ENCODE peak calls at places on chromosomes 6 and 20, in four cellular contexts. Z, W, C and A are unnamed samples.

GRCh38 chr6:7433211-7433610 is 43.6 kb downstream of the RIOK1 start:
- DNase-seq in Z (no peak), W (no peak), C (no peak), A (no peak)

GRCh38 chr6:151905072-151905471 is 97.6 kb downstream of the ESR1 start:
- DNase-seq in Z (no peak), W (no peak), C (no peak), A (no peak)

GRCh38 chr20:58692579-58693225 is at the start of gene NPEPL1:
- DNase-seq in Z (no peak), W (no peak), C (peak), A (no peak)

GRCh38 chr20:24911461-24911860 is 37.6 kb upstream of the CST7 start:
- DNase-seq in Z (no peak), W (no peak), C (peak), A (no peak)

GRCh38 chr6:130783416-130784107 is 43.6 kb upstream of the SMLR1 start:
- DNase-seq in Z (no peak), W (no peak), C (no peak), A (no peak)

GRCh38 chr6:6742535-6742934 is 154.0 kb downstream of the LY86 start:
- DNase-seq in Z (no peak), W (no peak), C (no peak), A (no peak)

GRCh38 chr6:3808759-3809514 is 40.2 kb upstream of the FAM50B start:
- DNase-seq in Z (peak), W (no peak), C (no peak), A (no peak)

GRCh38 chr6:298233-299049 is 6.2 kb downstream of the DUSP22 start:
- DNase-seq in Z (no peak), W (no peak), C (no peak), A (no peak)

GRCh38 chr20:5784735-5785134 is 34.5 kb downstream of the SHLD1 start:
- DNase-seq in Z (no peak), W (no peak), C (no peak), A (no peak)

GRCh38 chr6:134609862-134610261 is 291.9 kb upstream of the SGK1 start:
- DNase-seq in Z (no peak), W (no peak), C (no peak), A (no peak)

GRCh38 chr6:6724319-6725119 is 136.0 kb downstream of the LY86 start:
- DNase-seq in Z (peak), W (no peak), C (peak), A (peak)

GRCh38 chr6:38688579-38689087 is 14.3 kb downstream of the GLO1 start:
- DNase-seq in Z (peak), W (peak), C (no peak), A (no peak)

GRCh38 chr6:112331306-112331705 is 15.8 kb upstream of the RFPL4B start:
- DNase-seq in Z (no peak), W (no peak), C (no peak), A (no peak)

GRCh38 chr6:138343112-138343511 is 34.6 kb upstream of the SMIM28 start:
- DNase-seq in Z (no peak), W (no peak), C (no peak), A (no peak)

GRCh38 chr6:16153451-16153850 is 24.6 kb downstream of the MYLIP start:
- DNase-seq in Z (no peak), W (no peak), C (no peak), A (no peak)

GRCh38 chr20:35506872-35507638 is 22.4 kb downstream of the C20orf173 start:
- DNase-seq in Z (no peak), W (no peak), C (no peak), A (no peak)

GRCh38 chr6:77292564-77293546 is 170.4 kb downstream of the HTR1B start:
- DNase-seq in Z (no peak), W (no peak), C (no peak), A (no peak)

GRCh38 chr20:25035924-25036323 is 22.0 kb downstream of the ACSS1 start:
- DNase-seq in Z (no peak), W (no peak), C (no peak), A (no peak)

GRCh38 chr6:27765028-27765427 is 147.2 kb downstream of the OR2B2 start:
- DNase-seq in Z (no peak), W (no peak), C (no peak), A (no peak)

GRCh38 chr6:45923831-45924391 is 91.7 kb downstream of the CLIC5 start:
- DNase-seq in Z (no peak), W (no peak), C (no peak), A (no peak)

GRCh38 chr6:157030756-157031155 is 253.6 kb downstream of the ARID1B start:
- DNase-seq in Z (no peak), W (no peak), C (no peak), A (no peak)

GRCh38 chr6:35282472-35282871 is 15.1 kb upstream of the DEF6 start:
- DNase-seq in Z (no peak), W (no peak), C (no peak), A (no peak)
- TF ChIP-seq SUZ12 in Z (no peak), W (no peak), C (no peak), A (no peak)

GRCh38 chr6:13874191-13874549 is 50.6 kb upstream of the RNF182 start:
- DNase-seq in Z (no peak), W (no peak), C (no peak), A (no peak)

GRCh38 chr6:13872681-13873080 is 52.1 kb upstream of the RNF182 start:
- DNase-seq in Z (no peak), W (no peak), C (no peak), A (no peak)

GRCh38 chr6:13870185-13870584 is 54.6 kb upstream of the RNF182 start:
- DNase-seq in Z (no peak), W (no peak), C (no peak), A (no peak)

GRCh38 chr6:13877116-13877515 is 47.6 kb upstream of the RNF182 start:
- DNase-seq in Z (no peak), W (no peak), C (no peak), A (no peak)

DNA sequence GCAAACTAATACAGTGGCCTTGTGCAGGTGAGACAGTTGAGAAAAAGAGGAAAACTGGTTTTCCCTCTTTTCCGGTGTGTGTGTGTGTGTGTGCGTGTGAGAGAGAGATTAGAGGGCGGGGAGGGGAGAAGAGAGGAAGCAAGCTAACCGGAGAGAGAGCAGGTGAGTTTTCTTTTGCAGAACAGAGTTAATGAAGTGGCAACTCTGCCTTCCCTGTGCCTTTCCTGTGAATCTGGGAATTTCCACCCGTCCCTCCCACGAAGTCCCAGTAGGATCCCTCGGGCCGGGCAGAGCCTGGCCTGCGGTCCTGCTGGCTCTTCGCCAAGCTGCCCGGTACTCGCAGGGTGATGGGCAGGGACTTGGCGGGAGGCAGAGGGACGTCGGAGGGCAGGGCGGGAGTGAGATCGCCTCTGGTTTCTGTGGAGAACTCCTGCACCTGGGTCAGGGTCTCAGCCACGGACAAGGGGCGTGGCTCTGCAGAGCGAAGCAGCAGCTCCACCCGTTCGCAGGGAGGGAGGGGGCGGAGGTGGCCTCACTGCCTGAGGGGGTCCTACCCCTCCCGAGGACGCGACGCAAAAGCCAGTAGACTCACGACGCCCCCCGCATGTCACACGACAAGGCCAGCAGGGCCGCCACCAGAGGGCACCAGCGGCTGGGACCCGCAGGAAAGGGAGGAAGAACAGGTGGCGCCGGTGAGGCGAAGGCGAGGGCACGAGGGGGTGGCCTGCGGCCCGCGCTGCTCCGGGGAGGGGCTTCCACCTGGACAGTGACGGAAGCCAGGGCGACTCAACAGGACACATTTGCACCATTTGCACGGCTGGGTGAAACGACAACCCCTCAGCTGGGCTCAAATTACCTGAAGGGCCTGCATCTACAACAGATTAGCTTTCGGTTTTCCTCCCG is 51.2 kb upstream of the RNF182 start:
- DNase-seq in Z (peak), W (peak), C (peak), A (peak)
- TF ChIP-seq SUZ12 in Z (no peak), W (no peak), C (peak), A (no peak)

GRCh38 chr6:26358511-26358981 is 6.5 kb upstream of the BTN3A2 start:
- DNase-seq in Z (no peak), W (peak), C (no peak), A (no peak)

GRCh38 chr6:26361544-26361943 is 3.5 kb upstream of the BTN3A2 start:
- DNase-seq in Z (no peak), W (no peak), C (no peak), A (no peak)

GRCh38 chr6:26362093-26362835 is 2.7 kb upstream of the BTN3A2 start:
- DNase-seq in Z (peak), W (no peak), C (no peak), A (no peak)

GRCh38 chr6:26362836-26363220 is 2.2 kb upstream of the BTN3A2 start:
- DNase-seq in Z (no peak), W (no peak), C (no peak), A (no peak)

GRCh38 chr6:26360451-26361416 is 4.3 kb upstream of the BTN3A2 start:
- DNase-seq in Z (no peak), W (no peak), C (no peak), A (no peak)
- TF ChIP-seq SUZ12 in Z (no peak), W (no peak), C (no peak), A (no peak)

GRCh38 chr6:97401533-97401932 is 118.5 kb upstream of the MMS22L start:
- DNase-seq in Z (no peak), W (no peak), C (no peak), A (no peak)
- TF ChIP-seq SUZ12 in Z (no peak), W (no peak), C (no peak), A (no peak)

DNA sequence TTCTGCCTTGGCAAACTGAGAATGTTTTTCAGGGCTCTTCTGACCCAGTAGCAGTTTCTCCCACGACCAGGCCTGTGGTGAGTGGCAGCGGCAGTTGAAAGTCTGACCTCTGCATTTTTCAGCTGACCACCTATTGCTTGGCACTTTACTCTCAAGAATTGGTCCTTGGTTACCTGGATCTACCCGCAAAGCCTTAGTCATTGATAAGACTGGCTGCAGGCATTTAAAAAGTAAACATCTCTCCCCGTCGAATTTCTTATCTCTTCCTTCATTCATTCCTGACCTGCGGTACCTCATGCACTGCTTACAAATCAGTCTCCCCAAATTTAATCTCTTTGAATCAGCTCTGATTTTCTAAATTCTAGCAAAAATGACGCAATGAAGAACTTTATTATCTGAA is 26.1 kb upstream of the IPCEF1 start:
- DNase-seq in Z (peak), W (no peak), C (no peak), A (no peak)
- TF ChIP-seq SUZ12 in Z (no peak), W (no peak), C (no peak), A (no peak)

DNA sequence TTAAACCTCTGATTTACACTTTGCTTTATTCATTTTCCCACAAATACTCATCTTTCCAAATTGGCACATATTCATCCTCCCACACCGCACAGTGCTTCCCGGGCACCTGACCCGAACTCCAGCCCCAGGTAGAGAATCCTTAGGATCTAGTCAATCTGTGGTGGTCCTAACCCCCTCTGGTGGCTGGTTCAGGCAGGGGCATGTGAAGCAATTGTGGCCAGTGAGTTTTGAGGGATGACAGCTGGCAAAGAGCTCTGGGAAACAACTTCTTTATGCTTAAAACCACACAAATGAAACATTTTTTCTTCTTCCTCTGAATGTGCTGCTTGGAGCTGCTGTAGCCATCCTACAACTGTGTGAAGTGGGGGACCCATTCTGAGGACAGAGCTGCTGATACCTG is 54.7 kb downstream of the ELOVL5 start:
- DNase-seq in Z (peak), W (no peak), C (peak), A (peak)
- TF ChIP-seq SUZ12 in Z (no peak), W (no peak), C (no peak), A (no peak)

DNA sequence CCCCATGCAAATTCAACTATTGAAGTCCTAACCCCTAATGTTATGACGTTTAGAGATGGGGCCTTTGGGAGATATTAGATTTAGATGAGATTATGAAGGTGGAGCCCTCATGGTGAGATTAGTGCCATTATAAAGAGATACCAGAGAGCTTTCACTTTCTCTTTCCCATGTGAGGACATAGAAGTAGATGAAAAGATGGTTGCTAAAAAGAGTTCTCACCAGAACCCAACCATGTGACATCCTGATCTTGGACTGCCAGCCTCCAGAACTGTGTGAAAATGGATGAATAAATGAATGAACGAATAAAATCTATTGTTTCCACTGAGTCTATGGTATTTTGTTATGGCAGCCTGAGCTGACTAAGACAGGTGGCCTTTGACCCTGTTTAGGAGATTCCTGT is 50.6 kb upstream of the FBXO30 start:
- DNase-seq in Z (no peak), W (no peak), C (no peak), A (no peak)
- TF ChIP-seq SUZ12 in Z (no peak), W (no peak), C (no peak), A (no peak)

GRCh38 chr20:63873477-63873971 is 8.5 kb downstream of the TPD52L2 start:
- DNase-seq in Z (no peak), W (no peak), C (no peak), A (no peak)
- TF ChIP-seq SUZ12 in Z (no peak), W (no peak), C (no peak), A (no peak)

GRCh38 chr6:155909710-155910109 is 454.1 kb upstream of the NOX3 start:
- DNase-seq in Z (no peak), W (no peak), C (no peak), A (no peak)
- TF ChIP-seq SUZ12 in Z (no peak), W (no peak), C (no peak), A (no peak)

GRCh38 chr20:38178581-38178980 is 13.5 kb upstream of the TGM2 start:
- DNase-seq in Z (no peak), W (no peak), C (no peak), A (no peak)

GRCh38 chr20:38180781-38181180 is 15.7 kb upstream of the TGM2 start:
- DNase-seq in Z (no peak), W (no peak), C (no peak), A (no peak)

GRCh38 chr20:38181971-38182370 is 16.9 kb upstream of the TGM2 start:
- DNase-seq in Z (no peak), W (no peak), C (no peak), A (no peak)

GRCh38 chr20:38179846-38180245 is 14.8 kb upstream of the TGM2 start:
- DNase-seq in Z (no peak), W (no peak), C (no peak), A (no peak)

GRCh38 chr20:38181207-38181693 is 16.2 kb upstream of the TGM2 start:
- DNase-seq in Z (no peak), W (peak), C (no peak), A (no peak)
- TF ChIP-seq SUZ12 in Z (no peak), W (no peak), C (no peak), A (no peak)